ENCODE peak calls at places on chromosomes 3 and 15, in eight cellular contexts. C is WTC11, I is D341Med, K is hepatic stellate cell, O is dermis blood vessel endothelial cell, P is HCT116, E is AG20443, S is BE2C. H is an unnamed sample.

GRCh38 chr15:49686626-49687025 is 65.8 kb downstream of the DTWD1 start:
- DNase-seq in C (no peak), I (no peak), K (no peak), O (peak), P (no peak), E (no peak), S (no peak), H (no peak)

GRCh38 chr3:65732060-65732933 is 306.4 kb downstream of the MAGI1 start:
- DNase-seq in C (no peak), I (peak), K (peak), O (peak), P (peak), E (peak), S (peak), H (peak)

GRCh38 chr3:151169700-151170224 is 33.3 kb downstream of the GPR171 start:
- DNase-seq in C (no peak), I (no peak), K (no peak), O (no peak), P (no peak), E (peak), S (no peak), H (no peak)

GRCh38 chr3:188916934-188917391 is 254.8 kb upstream of the TPRG1 start:
- DNase-seq in C (no peak), I (no peak), K (no peak), O (peak), P (no peak), E (no peak), S (no peak), H (no peak)

GRCh38 chr15:76337739-76338554 is 1.4 kb downstream of the ISL2 start:
- DNase-seq in C (peak), I (no peak), K (no peak), O (peak), P (no peak), E (no peak), S (peak), H (no peak)

GRCh38 chr15:44735482-44736260 is 657 bp upstream of the TRIM69 start:
- DNase-seq in C (no peak), I (no peak), K (peak), O (no peak), P (no peak), E (peak), S (no peak), H (no peak)

GRCh38 chr3:119834754-119835365 is 53.0 kb downstream of the NR1I2 start:
- DNase-seq in C (no peak), I (no peak), K (no peak), O (no peak), P (no peak), E (no peak), S (no peak), H (no peak)

GRCh38 chr15:96333194-96334016 is 2.9 kb downstream of the NR2F2 start:
- DNase-seq in C (peak), I (peak), K (peak), O (peak), P (no peak), E (peak), S (no peak), H (peak)

GRCh38 chr3:32881624-32882023 is 63.8 kb downstream of the TRIM71 start:
- DNase-seq in C (no peak), I (no peak), K (no peak), O (no peak), P (no peak), E (no peak), S (no peak), H (no peak)

GRCh38 chr3:183261103-183261502 is 8.1 kb downstream of the B3GNT5 start:
- DNase-seq in C (no peak), I (no peak), K (no peak), O (peak), P (no peak), E (no peak), S (no peak), H (no peak)

H was measured in SJCRH30.